ENCODE peak calls at places on chromosomes 13 and 19, in nine cellular contexts. U is colonic mucosa; D is CD4-positive, alpha-beta T cell; Q is stimulated activated naive B cell treated with anti-CD40 and anti-IgM and Interleukin-4, amounts not matched to agents 10 μg/mL and 1 μg/mL and 100 μg/mL, for 72 hours; B is type B pancreatic cell; M is uterus; O is NCI-H187 treated with DMSO at 0.1 percent for 48 hours; C is GM13976; T is stimulated activated CD4-positive, alpha-beta T cell treated with anti-CD3 and anti-CD28 coated beads, Interleukin-15, amount 100 ng/mL, for 1 hour. I is an unnamed sample.

GRCh38 chr13:76783798-76784197 is 102.4 kb downstream of the KCTD12 start:
- DNase-seq in U (no peak), D (no peak), Q (no peak), B (no peak), M (no peak), O (no peak), C (no peak), T (no peak), I (no peak)

GRCh38 chr19:43439183-43440063 is 24.7 kb downstream of the TEX101 start:
- DNase-seq in U (no peak), D (peak), Q (no peak), B (no peak), M (no peak), O (no peak), C (no peak), T (no peak), I (no peak)

GRCh38 chr19:35901854-35902661 is at the start of gene HCST:
- DNase-seq in U (no peak), D (no peak), Q (no peak), B (no peak), M (no peak), O (no peak), C (no peak), T (no peak), I (no peak)

GRCh38 chr13:39037410-39037879 is 444 bp downstream of the PROSER1 start:
- DNase-seq in U (no peak), D (no peak), Q (peak), B (no peak), M (no peak), O (peak), C (no peak), T (no peak), I (no peak)

GRCh38 chr19:3121396-3121795 is 14.4 kb upstream of the GNA15 start:
- DNase-seq in U (no peak), D (no peak), Q (no peak), B (no peak), M (no peak), O (no peak), C (no peak), T (no peak), I (no peak)

GRCh38 chr19:6740589-6741348 is 1.3 kb downstream of the TRIP10 start:
- DNase-seq in U (peak), D (no peak), Q (peak), B (no peak), M (peak), O (no peak), C (no peak), T (no peak), I (no peak)

GRCh38 chr19:33883869-33884519 is 87.3 kb downstream of the KCTD15 start:
- DNase-seq in U (no peak), D (no peak), Q (no peak), B (no peak), M (no peak), O (no peak), C (no peak), T (no peak), I (no peak)

GRCh38 chr19:51006406-51006805 is 5.0 kb upstream of the KLK8 start:
- DNase-seq in U (no peak), D (no peak), Q (no peak), B (no peak), M (no peak), O (no peak), C (no peak), T (no peak), I (no peak)

GRCh38 chr19:39430675-39431593 is 4.8 kb downstream of the RPS16 start:
- DNase-seq in U (peak), D (peak), Q (no peak), B (no peak), M (no peak), O (no peak), C (peak), T (no peak), I (no peak)

GRCh38 chr13:110347535-110348308 is 40.6 kb downstream of the COL4A2 start:
- DNase-seq in U (no peak), D (no peak), Q (no peak), B (no peak), M (peak), O (no peak), C (no peak), T (no peak), I (no peak)

GRCh38 chr19:5933391-5933998 is 19.4 kb downstream of the CAPS start:
- DNase-seq in U (no peak), D (no peak), Q (no peak), B (no peak), M (peak), O (no peak), C (no peak), T (no peak), I (no peak)

GRCh38 chr19:2618611-2619010 is 83.9 kb downstream of the GNG7 start:
- DNase-seq in U (peak), D (peak), Q (peak), B (no peak), M (no peak), O (no peak), C (no peak), T (peak), I (no peak)